ENCODE peak calls at places on chromosomes 3 and 15, in eight cellular contexts. G, X, T, O, D, Q, C and E are unnamed samples.

GRCh38 chr3:46960081-46960701 is 16.4 kb downstream of the CCDC12 start:
- DNase-seq in T (no peak), X (no peak), Q (no peak), G (no peak), D (peak; percentile 60), O (no peak), C (no peak), E (peak; percentile 68)

GRCh38 chr3:24048843-24049242 is 103.8 kb downstream of the NR1D2 start:
- DNase-seq in G (no peak), O (no peak), T (no peak), Q (no peak), D (no peak), X (no peak), C (peak; percentile 25), E (no peak)

GRCh38 chr3:5002174-5002870 is 23.1 kb downstream of the BHLHE40 start:
- DNase-seq in O (no peak), X (peak; percentile 67), D (no peak), Q (no peak), C (no peak), G (no peak), T (no peak), E (no peak)

GRCh38 chr3:39757312-39757711 is 52.1 kb upstream of the MYRIP start:
- DNase-seq in D (no peak), G (no peak), X (no peak), C (no peak), T (no peak), O (no peak), Q (no peak), E (peak; percentile 17)

GRCh38 chr3:15286022-15286421 is 46.4 kb downstream of the SH3BP5 start:
- DNase-seq in D (no peak), X (no peak), T (no peak), G (no peak), Q (no peak), C (no peak), O (no peak), E (no peak)

GRCh38 chr3:44924102-44925084 is 50.0 kb downstream of the TGM4 start:
- DNase-seq in D (no peak), Q (no peak), G (no peak), C (no peak), X (no peak), O (no peak), T (no peak), E (no peak)

GRCh38 chr3:107028086-107028485 is 349.2 kb upstream of the CCDC54 start:
- DNase-seq in T (no peak), C (no peak), O (no peak), Q (no peak), D (no peak), G (no peak), X (no peak), E (no peak)

GRCh38 chr3:112084980-112085697 is 1.1 kb upstream of the C3orf52 start:
- DNase-seq in D (no peak), G (no peak), X (no peak), O (no peak), Q (no peak), T (no peak), C (no peak), E (no peak)

GRCh38 chr3:129365779-129366178 is 62.7 kb downstream of the EFCAB12 start:
- DNase-seq in C (no peak), Q (no peak), G (no peak), O (no peak), T (no peak), D (no peak), X (no peak), E (no peak)

GRCh38 chr3:27319847-27320526 is 49.2 kb downstream of the NEK10 start:
- DNase-seq in O (no peak), C (no peak), T (peak; percentile 28), X (no peak), D (no peak), G (no peak), Q (no peak), E (no peak)

GRCh38 chr15:94234300-94234699 is 2.9 kb downstream of the MCTP2 start:
- DNase-seq in C (no peak), T (no peak), G (no peak), D (no peak), X (peak; percentile 47), Q (no peak), O (no peak), E (no peak)

GRCh38 chr3:62502315-62503300 is 129.3 kb upstream of the FEZF2 start:
- DNase-seq in Q (no peak), X (no peak), C (no peak), G (no peak), D (no peak), O (no peak), T (no peak), E (no peak)

GRCh38 chr3:16171825-16172224 is 2.7 kb upstream of the GALNT15 start:
- DNase-seq in T (no peak), O (no peak), Q (no peak), C (no peak), D (no peak), X (no peak), G (no peak), E (no peak)

GRCh38 chr3:48931944-48932580 is 13.4 kb downstream of the ARIH2 start:
- DNase-seq in C (no peak), X (no peak), T (no peak), O (no peak), D (no peak), Q (no peak), G (no peak), E (no peak)

GRCh38 chr3:129132097-129132866 is 10.7 kb upstream of the RAB43 start:
- DNase-seq in X (no peak), C (no peak), Q (no peak), D (no peak), O (no peak), T (no peak), G (peak; percentile 17), E (no peak)

GRCh38 chr3:134406331-134407246 is 32.3 kb upstream of the AMOTL2 start:
- DNase-seq in Q (peak; percentile 60), T (peak; percentile 66), X (no peak), O (no peak), C (no peak), G (no peak), D (peak; percentile 62), E (no peak)

GRCh38 chr15:44158111-44158510 is 37.0 kb downstream of the FRMD5 start:
- DNase-seq in O (no peak), D (no peak), X (no peak), G (no peak), Q (no peak), T (no peak), C (peak; percentile 54), E (peak; percentile 40)

GRCh38 chr15:22902046-22902445 is 63.6 kb downstream of the NIPA2 start:
- DNase-seq in O (no peak), C (no peak), G (no peak), D (no peak), T (no peak), Q (no peak), X (no peak), E (no peak)

GRCh38 chr3:104436536-104436935 is 930.2 kb upstream of the ALCAM start:
- DNase-seq in C (peak; percentile 45), T (no peak), Q (no peak), X (no peak), G (no peak), O (no peak), D (no peak), E (peak; percentile 25)

GRCh38 chr15:58179206-58179605 is 41.0 kb downstream of the AQP9 start:
- DNase-seq in D (no peak), C (no peak), O (no peak), G (no peak), T (no peak), X (no peak), Q (no peak), E (peak; percentile 64)

GRCh38 chr3:195032955-195033354 is 238.0 kb downstream of the XXYLT1 start:
- DNase-seq in O (no peak), T (no peak), D (no peak), X (no peak), C (no peak), Q (no peak), G (no peak), E (no peak)